ENCODE peak calls at places on chromosomes 16 and 17, in six cellular contexts. E is GM23248, Z is GM23338, O is neural progenitor cell, M is PC-3, U is SK-N-SH. R is an unnamed sample.

GRCh38 chr16:47886631-47887415 is 269.0 kb downstream of the ABCC12 start:
- DNase-seq in Z (no peak), O (peak; percentile 11), U (no peak), M (no peak), E (no peak), R (no peak)

GRCh38 chr17:48374650-48375230 is 55.3 kb downstream of the SKAP1 start:
- DNase-seq in M (peak; percentile 72), Z (peak; percentile 85), U (peak; percentile 24), O (peak; percentile 74), E (peak; percentile 5), R (peak; percentile 41)

GRCh38 chr17:10435096-10435495 is 13.3 kb upstream of the MYH8 start:
- DNase-seq in O (no peak), Z (no peak), M (no peak), E (peak; percentile 12), U (no peak), R (no peak)

GRCh38 chr16:1300664-1301476 is 8.6 kb upstream of the UBE2I start:
- DNase-seq in U (peak; percentile 91), M (peak; percentile 61), E (peak; percentile 78), Z (peak; percentile 78), O (peak; percentile 84), R (peak; percentile 56)

GRCh38 chr17:59527931-59528330 is 37.5 kb upstream of the DHX40 start:
- DNase-seq in Z (no peak), E (no peak), U (no peak), O (no peak), M (no peak), R (no peak)

GRCh38 chr16:85062728-85063336 is 35.2 kb downstream of the KIAA0513 start:
- DNase-seq in M (no peak), E (no peak), O (no peak), Z (no peak), U (no peak), R (no peak)

GRCh38 chr16:8251727-8252126 is 338.6 kb downstream of the TMEM114 start:
- DNase-seq in O (no peak), U (no peak), M (no peak), E (no peak), Z (no peak), R (no peak)

GRCh38 chr16:81185416-81185815 is 53.1 kb upstream of the BCO1 start:
- DNase-seq in U (no peak), E (no peak), M (no peak), O (no peak), Z (no peak), R (no peak)

GRCh38 chr17:1627987-1628855 is at the start of gene SLC43A2:
- DNase-seq in Z (peak; percentile 95), U (peak; percentile 97), M (peak; percentile 69), O (peak; percentile 96), E (peak; percentile 93), R (peak; percentile 87)

GRCh38 chr17:61406871-61407210 is 7.2 kb downstream of the TBX2 start:
- DNase-seq in E (no peak), Z (no peak), O (no peak), M (no peak), U (peak; percentile 41), R (no peak)

GRCh38 chr17:59149051-59149450 is 5.9 kb downstream of the SKA2 start:
- DNase-seq in Z (no peak), M (peak; percentile 73), U (no peak), E (peak; percentile 83), O (no peak), R (no peak)

GRCh38 chr16:8858994-8859912 is 9.6 kb downstream of the CARHSP1 start:
- DNase-seq in E (no peak), U (no peak), M (no peak), O (no peak), Z (no peak), R (no peak)

GRCh38 chr17:48989100-48989499 is 8.1 kb upstream of the IGF2BP1 start:
- DNase-seq in E (no peak), O (no peak), U (no peak), Z (no peak), M (no peak), R (no peak)

GRCh38 chr17:2369039-2369438 is 31.7 kb downstream of the SGSM2 start:
- DNase-seq in Z (no peak), M (no peak), E (no peak), U (no peak), O (no peak), R (no peak)

GRCh38 chr16:228917-229730 is at the start of gene LUC7L:
- DNase-seq in U (peak; percentile 98), Z (peak; percentile 96), M (peak; percentile 81), E (peak; percentile 96), O (peak; percentile 97), R (peak; percentile 92)

GRCh38 chr17:17050346-17051345 is 8.4 kb downstream of the MPRIP start:
- DNase-seq in M (no peak), U (no peak), O (no peak), Z (no peak), E (no peak), R (no peak)

GRCh38 chr17:43367588-43368242 is 31.1 kb upstream of the ARL4D start:
- DNase-seq in U (peak; percentile 67), Z (peak; percentile 68), M (peak; percentile 90), O (peak; percentile 64), E (peak; percentile 93), R (peak; percentile 71)

GRCh38 chr17:76139801-76140660 is 1.0 kb downstream of the FOXJ1 start:
- DNase-seq in E (peak; percentile 26), U (peak; percentile 74), M (no peak), Z (peak; percentile 51), O (peak; percentile 53), R (no peak)

GRCh38 chr17:65102235-65102634 is 34.9 kb upstream of the RGS9 start:
- DNase-seq in U (no peak), M (no peak), O (no peak), Z (no peak), E (no peak), R (no peak)

GRCh38 chr17:35376245-35376644 is 2.8 kb upstream of the SLFN11 start:
- DNase-seq in O (no peak), U (no peak), Z (no peak), E (peak; percentile 76), M (peak; percentile 3), R (no peak)

GRCh38 chr16:77794586-77794985 is 6.2 kb downstream of the VAT1L start:
- DNase-seq in Z (no peak), U (no peak), M (peak; percentile 7), E (peak; percentile 89), O (no peak), R (no peak)

GRCh38 chr17:3916825-3917224 is 560 bp upstream of the P2RX1 start:
- DNase-seq in E (no peak), O (no peak), M (no peak), U (no peak), Z (no peak), R (no peak)

GRCh38 chr16:47058295-47059086 is 85.0 kb upstream of the DNAJA2 start:
- DNase-seq in O (no peak), U (no peak), M (no peak), E (no peak), Z (no peak), R (no peak)

GRCh38 chr16:50313596-50314483 is 47.5 kb downstream of the ADCY7 start:
- DNase-seq in O (no peak), Z (no peak), M (no peak), U (no peak), E (peak; percentile 97), R (no peak)
- TF ChIP-seq EZH2phosphoT487 in O (no peak), Z (no peak), M (no peak), U (no peak), E (no peak), R (no peak)

GRCh38 chr16:70257391-70257790 is 5.7 kb upstream of the EXOSC6 start:
- DNase-seq in U (no peak), E (no peak), Z (no peak), O (no peak), M (no peak), R (no peak)

GRCh38 chr16:70254095-70254964 is 2.6 kb upstream of the EXOSC6 start:
- DNase-seq in E (no peak), O (no peak), M (no peak), U (no peak), Z (peak; percentile 13), R (no peak)

GRCh38 chr16:70253291-70254094 is 1.8 kb upstream of the EXOSC6 start:
- DNase-seq in O (peak; percentile 67), U (peak; percentile 62), M (peak; percentile 53), Z (peak; percentile 86), E (peak; percentile 56), R (peak; percentile 33)

GRCh38 chr16:70254965-70255286 is 3.2 kb upstream of the EXOSC6 start:
- DNase-seq in M (no peak), U (no peak), E (no peak), O (no peak), Z (no peak), R (no peak)

DNA sequence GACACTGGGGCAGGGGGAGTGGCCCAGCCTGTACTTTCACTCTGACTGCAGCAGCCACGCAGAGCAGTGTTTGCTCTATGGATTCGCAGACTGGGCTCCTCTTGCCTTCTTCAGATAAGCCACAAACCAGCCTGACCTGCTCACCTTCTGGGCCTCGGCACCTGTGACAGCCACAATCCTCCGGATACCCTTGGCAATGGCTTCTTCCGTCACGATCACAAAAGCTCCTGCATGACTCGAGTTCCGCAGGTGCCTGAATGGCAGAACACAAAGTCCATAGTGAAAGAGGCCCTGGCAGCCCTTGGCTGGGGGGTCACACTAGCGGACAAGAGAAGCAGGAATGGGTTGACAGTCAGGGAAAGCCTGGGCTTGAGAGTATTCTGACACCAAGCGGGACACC is 3.8 kb upstream of the EXOSC6 start:
- DNase-seq in M (no peak), U (no peak), Z (no peak), O (no peak), E (no peak), R (no peak)
- H3F3A ChIP-seq in M (no peaks in the 10 kb centered on the region), U (peaks cover 21% of the 10 kb centered on the region), Z (peaks cover 79% of the 10 kb centered on the region), O (peaks cover 46% of the 10 kb centered on the region), E (peaks cover 67% of the 10 kb centered on the region), R (peaks cover 33% of the 10 kb centered on the region)

GRCh38 chr16:10441726-10442125 is 55.9 kb downstream of the ATF7IP2 start:
- DNase-seq in M (no peak), E (no peak), U (no peak), Z (peak; percentile 9), O (no peak), R (no peak)
- TF ChIP-seq EZH2phosphoT487 in M (no peak), E (no peak), U (no peak), Z (no peak), O (no peak), R (no peak)

GRCh38 chr16:58421029-58421428 is 28.8 kb downstream of the GINS3 start:
- DNase-seq in U (no peak), M (no peak), E (no peak), O (no peak), Z (no peak), R (no peak)

GRCh38 chr16:58419241-58420012 is 27.2 kb downstream of the GINS3 start:
- DNase-seq in U (no peak), E (no peak), Z (peak; percentile 42), M (no peak), O (peak; percentile 84), R (no peak)

GRCh38 chr16:58418601-58419000 is 26.3 kb downstream of the GINS3 start:
- DNase-seq in O (no peak), E (peak; percentile 53), Z (no peak), M (peak; percentile 61), U (no peak), R (no peak)

GRCh38 chr16:58422809-58423208 is 30.5 kb downstream of the GINS3 start:
- DNase-seq in Z (no peak), E (no peak), M (no peak), U (no peak), O (no peak), R (no peak)

GRCh38 chr16:58421529-58421928 is 29.3 kb downstream of the GINS3 start:
- DNase-seq in E (peak; percentile 24), O (no peak), Z (no peak), M (peak; percentile 82), U (no peak), R (no peak)
- H3F3A ChIP-seq in E (no peaks in the 10 kb centered on the region), O (peaks cover 34% of the 10 kb centered on the region), Z (no peaks in the 10 kb centered on the region), M (no peaks in the 10 kb centered on the region), U (no peaks in the 10 kb centered on the region), R (no peaks in the 10 kb centered on the region)

GRCh38 chr17:57436565-57436964 is 180.2 kb downstream of the MSI2 start:
- DNase-seq in U (no peak), Z (no peak), M (no peak), E (no peak), O (no peak), R (no peak)
- TF ChIP-seq EZH2phosphoT487 in U (no peak), Z (no peak), M (no peak), E (no peak), O (no peak), R (no peak)

R was measured in MM.1S.